ENCODE peak calls at places on chromosomes 12 and 14, in five cellular contexts. One of them, this sample, is unnamed.

GRCh38 chr12:32252199-32253073 is 145.8 kb downstream of the BICD1 start:
- DNase-seq in GDM1: no peak
- DNase-seq in activated T-helper 2 cell treated with anti-CD3 and anti-CD28 coated beads, Interferon-gamma antibody, Interleukin-2, Interleukin-4, amounts not matched to agents 10 μg/mL and 5 μg/mL and 100 μg/mL, durations not matched to agents 14 hours and 24 hours and 36 hours: no peak
- DNase-seq in kidney tubule cell: peak
- DNase-seq in SK-MEL-5: no peak
- DNase-seq in this sample: no peak

GRCh38 chr14:94392510-94392935 is 4.1 kb upstream of the SERPINA1 start:
- DNase-seq in GDM1: peak
- DNase-seq in activated T-helper 2 cell treated with anti-CD3 and anti-CD28 coated beads, Interferon-gamma antibody, Interleukin-2, Interleukin-4, amounts not matched to agents 10 μg/mL and 5 μg/mL and 100 μg/mL, durations not matched to agents 14 hours and 24 hours and 36 hours: peak
- DNase-seq in kidney tubule cell: peak
- DNase-seq in SK-MEL-5: no peak
- DNase-seq in this sample: peak

GRCh38 chr12:45050751-45051489 is at the start of gene DBX2:
- DNase-seq in GDM1: no peak
- DNase-seq in activated T-helper 2 cell treated with anti-CD3 and anti-CD28 coated beads, Interferon-gamma antibody, Interleukin-2, Interleukin-4, amounts not matched to agents 10 μg/mL and 5 μg/mL and 100 μg/mL, durations not matched to agents 14 hours and 24 hours and 36 hours: no peak
- DNase-seq in kidney tubule cell: peak
- DNase-seq in SK-MEL-5: no peak
- DNase-seq in this sample: no peak

GRCh38 chr14:60968099-60968498 is 12.8 kb downstream of the TRMT5 start:
- DNase-seq in GDM1: no peak
- DNase-seq in activated T-helper 2 cell treated with anti-CD3 and anti-CD28 coated beads, Interferon-gamma antibody, Interleukin-2, Interleukin-4, amounts not matched to agents 10 μg/mL and 5 μg/mL and 100 μg/mL, durations not matched to agents 14 hours and 24 hours and 36 hours: no peak
- DNase-seq in kidney tubule cell: peak
- DNase-seq in SK-MEL-5: peak
- DNase-seq in this sample: no peak

GRCh38 chr12:20474443-20474842 is 106.1 kb downstream of the PDE3A start:
- DNase-seq in GDM1: no peak
- DNase-seq in activated T-helper 2 cell treated with anti-CD3 and anti-CD28 coated beads, Interferon-gamma antibody, Interleukin-2, Interleukin-4, amounts not matched to agents 10 μg/mL and 5 μg/mL and 100 μg/mL, durations not matched to agents 14 hours and 24 hours and 36 hours: no peak
- DNase-seq in kidney tubule cell: no peak
- DNase-seq in SK-MEL-5: no peak
- DNase-seq in this sample: no peak

GRCh38 chr14:104355949-104356737 is 217.8 kb downstream of the KIF26A start:
- DNase-seq in GDM1: no peak
- DNase-seq in activated T-helper 2 cell treated with anti-CD3 and anti-CD28 coated beads, Interferon-gamma antibody, Interleukin-2, Interleukin-4, amounts not matched to agents 10 μg/mL and 5 μg/mL and 100 μg/mL, durations not matched to agents 14 hours and 24 hours and 36 hours: no peak
- DNase-seq in kidney tubule cell: no peak
- DNase-seq in SK-MEL-5: no peak
- DNase-seq in this sample: no peak

GRCh38 chr12:130423991-130424857 is 86.5 kb downstream of the PIWIL1 start:
- DNase-seq in GDM1: no peak
- DNase-seq in activated T-helper 2 cell treated with anti-CD3 and anti-CD28 coated beads, Interferon-gamma antibody, Interleukin-2, Interleukin-4, amounts not matched to agents 10 μg/mL and 5 μg/mL and 100 μg/mL, durations not matched to agents 14 hours and 24 hours and 36 hours: no peak
- DNase-seq in kidney tubule cell: no peak
- DNase-seq in SK-MEL-5: no peak
- DNase-seq in this sample: no peak

GRCh38 chr12:132525011-132525832 is 35.3 kb downstream of the FBRSL1 start:
- DNase-seq in GDM1: no peak
- DNase-seq in activated T-helper 2 cell treated with anti-CD3 and anti-CD28 coated beads, Interferon-gamma antibody, Interleukin-2, Interleukin-4, amounts not matched to agents 10 μg/mL and 5 μg/mL and 100 μg/mL, durations not matched to agents 14 hours and 24 hours and 36 hours: no peak
- DNase-seq in kidney tubule cell: no peak
- DNase-seq in SK-MEL-5: no peak
- DNase-seq in this sample: no peak

GRCh38 chr12:96146747-96147146 is 47.4 kb upstream of the ELK3 start:
- DNase-seq in GDM1: no peak
- DNase-seq in activated T-helper 2 cell treated with anti-CD3 and anti-CD28 coated beads, Interferon-gamma antibody, Interleukin-2, Interleukin-4, amounts not matched to agents 10 μg/mL and 5 μg/mL and 100 μg/mL, durations not matched to agents 14 hours and 24 hours and 36 hours: no peak
- DNase-seq in kidney tubule cell: no peak
- DNase-seq in SK-MEL-5: no peak
- DNase-seq in this sample: no peak

GRCh38 chr14:51691176-51691575 is 39.5 kb downstream of the FRMD6 start:
- DNase-seq in GDM1: no peak
- DNase-seq in activated T-helper 2 cell treated with anti-CD3 and anti-CD28 coated beads, Interferon-gamma antibody, Interleukin-2, Interleukin-4, amounts not matched to agents 10 μg/mL and 5 μg/mL and 100 μg/mL, durations not matched to agents 14 hours and 24 hours and 36 hours: no peak
- DNase-seq in kidney tubule cell: no peak
- DNase-seq in SK-MEL-5: no peak
- DNase-seq in this sample: peak

This sample was measured in amniotic epithelial cell.